ENCODE peak calls at places on chromosome 13, in six cellular contexts. F is thoracic aorta; T is GDM1; D is stimulated activated CD8-positive, alpha-beta memory T cell treated with anti-CD3 and anti-CD28 coated beads, Interleukin-12 subunit alpha, Interleukin-12 subunit beta, amount 100 ng/mL, for 1 hour; Y is adrenal gland; Q is heart left ventricle. H is an unnamed sample.

GRCh38 chr13:106155411-106155810 is 380.1 kb downstream of the EFNB2 start:
- DNase-seq in F (no peak), T (no peak), D (no peak), Y (no peak), Q (no peak), H (no peak)

GRCh38 chr13:39452834-39453233 is 150.2 kb downstream of the LHFPL6 start:
- DNase-seq in F (no peak), T (no peak), D (no peak), Y (no peak), Q (no peak), H (no peak)

GRCh38 chr13:105442941-105443340 is 1092.5 kb downstream of the EFNB2 start:
- DNase-seq in F (no peak), T (no peak), D (no peak), Y (no peak), Q (no peak), H (no peak)

GRCh38 chr13:33483471-33483870 is 197.9 kb upstream of the STARD13 start:
- DNase-seq in F (no peak), T (no peak), D (no peak), Y (no peak), Q (no peak), H (no peak)

GRCh38 chr13:112690242-112690943 is 555 bp downstream of the ATP11A start:
- DNase-seq in F (no peak), T (no peak), D (no peak), Y (peak), Q (peak), H (no peak)

GRCh38 chr13:80050252-80050651 is 290.7 kb downstream of the SPRY2 start:
- DNase-seq in F (no peak), T (no peak), D (no peak), Y (no peak), Q (no peak), H (no peak)

GRCh38 chr13:82330499-82330898 is 1551.8 kb downstream of the SLITRK1 start:
- DNase-seq in F (no peak), T (no peak), D (no peak), Y (no peak), Q (no peak), H (no peak)

GRCh38 chr13:59991395-59991794 is 172.3 kb downstream of the DIAPH3 start:
- DNase-seq in F (no peak), T (no peak), D (no peak), Y (no peak), Q (no peak), H (no peak)

GRCh38 chr13:94711561-94712286 is 621 bp downstream of the SOX21 start:
- DNase-seq in F (no peak), T (no peak), D (no peak), Y (no peak), Q (no peak), H (no peak)

GRCh38 chr13:96849091-96849490 is 145.2 kb downstream of the OXGR1 start:
- DNase-seq in F (no peak), T (no peak), D (no peak), Y (no peak), Q (no peak), H (no peak)

GRCh38 chr13:26813626-26814348 is 53.2 kb upstream of the GPR12 start:
- DNase-seq in F (no peak), T (no peak), D (no peak), Y (no peak), Q (no peak), H (no peak)

GRCh38 chr13:89153941-89154340 is 1482.8 kb downstream of the SLITRK5 start:
- DNase-seq in F (no peak), T (no peak), D (no peak), Y (no peak), Q (no peak), H (no peak)

GRCh38 chr13:37640499-37640898 is 41.9 kb upstream of the POSTN start:
- DNase-seq in F (no peak), T (no peak), D (no peak), Y (no peak), Q (no peak), H (no peak)

GRCh38 chr13:26017932-26018690 is 33.7 kb downstream of the SHISA2 start:
- DNase-seq in F (no peak), T (no peak), D (no peak), Y (no peak), Q (no peak), H (no peak)

GRCh38 chr13:69474286-69474685 is 633.3 kb upstream of the ATXN8OS start:
- DNase-seq in F (no peak), T (no peak), D (no peak), Y (no peak), Q (no peak), H (no peak)

GRCh38 chr13:113005076-113005865 is 36.3 kb downstream of the MCF2L start:
- DNase-seq in F (no peak), T (no peak), D (no peak), Y (no peak), Q (no peak), H (no peak)

GRCh38 chr13:53197424-53197823 is 168.8 kb downstream of the OLFM4 start:
- DNase-seq in F (no peak), T (no peak), D (no peak), Y (no peak), Q (no peak), H (no peak)

GRCh38 chr13:105165449-105166125 is 1369.9 kb downstream of the EFNB2 start:
- DNase-seq in F (no peak), T (no peak), D (no peak), Y (no peak), Q (no peak), H (peak)

GRCh38 chr13:83681547-83681946 is 200.7 kb downstream of the SLITRK1 start:
- DNase-seq in F (no peak), T (no peak), D (no peak), Y (no peak), Q (no peak), H (no peak)

GRCh38 chr13:27183561-27184147 is 12.0 kb upstream of the USP12 start:
- DNase-seq in F (no peak), T (no peak), D (no peak), Y (no peak), Q (no peak), H (no peak)

GRCh38 chr13:113742000-113742441 is 17.0 kb upstream of the TMEM255B start:
- DNase-seq in F (no peak), T (no peak), D (no peak), Y (no peak), Q (no peak), H (peak)

GRCh38 chr13:54913668-54914067 is 1885.1 kb downstream of the OLFM4 start:
- DNase-seq in F (no peak), T (no peak), D (no peak), Y (no peak), Q (no peak), H (no peak)

GRCh38 chr13:51303063-51303552 is 36.4 kb upstream of the SERPINE3 start:
- DNase-seq in F (no peak), T (no peak), D (no peak), Y (no peak), Q (no peak), H (no peak)